ENCODE peak calls at places on chromosome X, in five cellular contexts. Z is retinal pigment epithelial cell, X is WERI-Rb-1, Y is AG04450, O is tibial nerve. T is an unnamed sample.

GRCh38 chrX:100410083-100410590 is at the start of gene PCDH19:
- DNase-seq in Z (peak), X (no peak), O (peak), Y (no peak), T (peak)

GRCh38 chrX:1466971-1467561 is 14.4 kb upstream of the ASMTL start:
- DNase-seq in Y (no peak), X (no peak), Z (no peak), O (no peak), T (no peak)

GRCh38 chrX:113580486-113580885 is 739.9 kb upstream of the AMOT start:
- DNase-seq in O (no peak), X (no peak), Y (no peak), Z (no peak), T (no peak)

GRCh38 chrX:130055103-130055502 is 55.2 kb downstream of the ELF4 start:
- DNase-seq in Z (no peak), O (no peak), X (no peak), Y (no peak), T (no peak)

GRCh38 chrX:127879585-127879984 is 172.6 kb downstream of the ACTRT1 start:
- DNase-seq in O (no peak), X (no peak), Y (no peak), Z (no peak), T (no peak)

GRCh38 chrX:10109695-10110094 is 47.1 kb upstream of the CLCN4 start:
- DNase-seq in X (no peak), Y (no peak), Z (no peak), O (no peak), T (no peak)

GRCh38 chrX:57353472-57354132 is 67.1 kb downstream of the FAAH2 start:
- DNase-seq in X (no peak), Z (no peak), O (no peak), Y (no peak), T (no peak)

GRCh38 chrX:69300323-69300722 is 135.1 kb upstream of the PJA1 start:
- DNase-seq in X (no peak), O (no peak), Z (no peak), Y (no peak), T (no peak)

GRCh38 chrX:123422875-123423274 is 238.8 kb downstream of the GRIA3 start:
- DNase-seq in Y (no peak), X (peak), Z (no peak), O (peak), T (peak)

GRCh38 chrX:139831689-139832456 is 101.0 kb downstream of the ATP11C start:
- DNase-seq in O (peak), Z (peak), Y (peak), X (no peak), T (no peak)

GRCh38 chrX:33207056-33207455 is 4.3 kb downstream of the DMD start:
- DNase-seq in Z (no peak), O (no peak), X (no peak), Y (no peak), T (no peak)

GRCh38 chrX:129647588-129648410 is 7.0 kb downstream of the APLN start:
- DNase-seq in X (no peak), Z (no peak), O (no peak), Y (no peak), T (no peak)

DNA sequence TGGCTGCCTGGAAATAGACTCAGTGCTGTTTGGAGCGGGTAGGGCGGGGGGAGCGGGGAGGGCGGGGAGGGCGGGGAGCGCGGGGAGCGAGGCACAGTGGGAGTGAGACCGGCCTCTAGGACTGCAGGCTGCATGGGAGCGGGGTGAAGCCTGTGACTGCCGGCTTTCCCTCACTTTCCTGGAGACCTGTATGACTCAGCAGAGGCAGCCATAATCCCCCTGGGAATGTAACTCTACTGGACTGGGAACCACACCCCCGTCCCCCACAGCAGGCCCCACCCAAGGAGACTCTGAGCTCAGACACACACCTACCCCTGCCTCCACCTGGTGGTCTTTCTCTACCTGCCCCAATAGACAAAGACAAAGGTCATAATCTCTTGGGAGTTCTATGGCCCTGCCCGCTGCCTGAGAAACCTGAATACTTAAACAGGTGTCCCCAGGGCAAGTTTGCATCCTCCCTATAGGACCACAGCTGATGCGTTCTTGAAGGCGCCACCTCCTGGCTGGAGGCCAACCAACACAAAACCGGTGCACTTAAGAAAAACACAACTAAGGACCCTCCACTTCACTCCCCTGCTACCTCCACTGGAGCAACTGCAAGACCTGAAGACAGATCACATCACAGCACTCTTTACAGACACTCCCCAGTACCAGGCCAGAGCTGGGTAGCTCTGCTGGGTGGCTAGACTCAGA is 18.0 kb downstream of the HDAC8 start:
- DNase-seq in O (no peak), X (peak), Y (no peak), Z (peak), T (peak)
- TF ChIP-seq CTCF in O (no peak), X (peak), Y (no peak), Z (no peak), T (peak)

GRCh38 chrX:31547416-31547815 is 475.6 kb upstream of the FTHL17 start:
- DNase-seq in Z (no peak), O (no peak), X (no peak), Y (no peak), T (no peak)

GRCh38 chrX:31545726-31546125 is 473.9 kb upstream of the FTHL17 start:
- DNase-seq in X (no peak), Y (no peak), Z (no peak), O (no peak), T (no peak)

GRCh38 chrX:31550169-31550568 is 478.3 kb upstream of the FTHL17 start:
- DNase-seq in Y (no peak), O (no peak), X (no peak), Z (no peak), T (no peak)

GRCh38 chrX:31546130-31546529 is 474.3 kb upstream of the FTHL17 start:
- DNase-seq in Z (peak), Y (peak), O (no peak), X (no peak), T (no peak)

GRCh38 chrX:31547816-31548215 is 476.0 kb upstream of the FTHL17 start:
- DNase-seq in O (no peak), Z (no peak), Y (no peak), X (no peak), T (no peak)
- TF ChIP-seq CTCF in O (no peak), Z (no peak), Y (no peak), X (no peak), T (no peak)

GRCh38 chrX:53831662-53832635 is 145.4 kb upstream of the HUWE1 start:
- DNase-seq in O (peak), X (peak), Y (no peak), Z (peak), T (peak)
- TF ChIP-seq CTCF in O (no peak), X (peak), Y (peak), Z (peak), T (peak)

DNA sequence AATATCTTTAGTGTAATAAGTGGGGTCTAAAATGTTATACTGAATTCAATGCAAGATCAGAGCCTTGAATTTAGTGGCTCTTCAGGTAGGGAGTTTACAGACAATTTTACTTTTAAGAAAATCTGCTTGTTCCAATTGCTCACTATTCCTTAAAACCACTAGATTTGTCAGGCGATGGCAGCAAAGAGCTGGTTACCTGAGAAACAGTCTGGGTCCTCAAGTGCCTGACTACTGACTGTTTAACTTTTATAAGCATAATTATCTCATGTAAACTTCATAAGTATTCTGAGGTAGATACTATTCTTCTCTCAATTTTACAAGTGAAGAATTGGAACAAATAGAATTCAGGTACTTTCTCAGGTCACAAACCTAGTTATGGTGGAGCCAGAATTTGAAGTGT is 84.3 kb downstream of the RRAGB start:
- DNase-seq in Y (no peak), O (no peak), X (no peak), Z (no peak), T (no peak)
- TF ChIP-seq CTCF in Y (no peak), O (no peak), X (no peak), Z (no peak), T (no peak)

DNA sequence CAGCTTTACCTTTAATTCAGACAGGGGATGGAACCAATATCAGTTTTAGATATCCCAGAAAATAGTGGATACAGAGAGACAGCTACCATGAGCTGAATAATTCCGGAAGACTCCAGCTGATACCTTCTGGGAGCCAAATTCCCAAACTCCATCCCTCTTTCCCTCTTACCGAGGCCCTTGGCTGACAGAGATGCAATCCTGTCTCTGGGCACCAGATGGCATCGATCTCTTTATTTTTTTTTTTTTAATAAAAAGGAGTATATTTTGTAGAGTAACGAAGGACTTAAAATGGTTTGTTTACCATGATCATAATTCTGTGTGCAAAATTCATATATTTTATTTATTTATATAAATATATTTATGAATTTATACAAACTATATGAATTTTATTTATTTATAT is 31.0 kb downstream of the RAB40A start:
- DNase-seq in O (no peak), Y (no peak), X (no peak), Z (no peak), T (no peak)
- TF ChIP-seq CTCF in O (peak), Y (peak), X (peak), Z (peak), T (peak)

DNA sequence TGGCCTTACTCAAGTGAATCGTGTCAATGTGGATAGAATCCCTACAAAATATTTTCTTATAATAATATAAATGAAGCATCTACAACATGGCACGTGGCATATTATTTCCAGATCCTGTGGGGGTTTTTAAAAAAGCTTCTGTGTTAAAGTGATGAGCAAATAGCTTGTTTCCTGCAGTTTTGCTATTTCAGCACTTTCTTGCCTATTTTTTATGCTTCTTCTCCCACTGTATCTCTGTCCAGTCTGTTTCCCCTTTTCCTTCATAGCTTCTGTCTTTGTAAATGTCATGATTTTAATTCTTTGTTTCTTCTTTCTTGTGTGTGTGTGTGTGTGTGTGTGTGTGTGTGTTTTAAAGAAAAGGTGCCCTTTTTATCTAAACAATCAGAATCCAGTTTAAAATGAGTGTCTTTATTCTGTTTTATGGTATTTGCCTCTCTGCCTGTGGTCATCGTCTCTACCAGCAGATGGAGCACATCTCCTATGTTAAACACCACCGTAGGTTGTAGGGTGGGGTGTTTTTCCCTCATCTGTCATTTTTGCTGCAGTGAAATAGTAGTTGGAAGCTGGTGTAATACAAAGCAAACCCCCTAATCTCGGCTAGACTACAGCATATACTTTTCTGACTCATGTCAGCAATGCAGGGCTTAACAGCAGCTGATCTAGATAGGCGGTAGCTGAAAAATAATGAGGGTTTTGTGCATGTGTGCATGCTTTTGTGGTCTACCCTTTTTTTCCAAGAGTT is 33.1 kb downstream of the FTHL17 start:
- DNase-seq in Y (peak), O (peak), X (peak), Z (peak), T (peak)
- TF ChIP-seq CTCF in Y (peak), O (peak), X (peak), Z (peak), T (peak)

GRCh38 chrX:37943554-37943953 is 62.8 kb upstream of the SYTL5 start:
- DNase-seq in Z (no peak), X (no peak), O (no peak), Y (no peak), T (no peak)
- TF ChIP-seq CTCF in Z (no peak), X (no peak), O (no peak), Y (no peak), T (no peak)

DNA sequence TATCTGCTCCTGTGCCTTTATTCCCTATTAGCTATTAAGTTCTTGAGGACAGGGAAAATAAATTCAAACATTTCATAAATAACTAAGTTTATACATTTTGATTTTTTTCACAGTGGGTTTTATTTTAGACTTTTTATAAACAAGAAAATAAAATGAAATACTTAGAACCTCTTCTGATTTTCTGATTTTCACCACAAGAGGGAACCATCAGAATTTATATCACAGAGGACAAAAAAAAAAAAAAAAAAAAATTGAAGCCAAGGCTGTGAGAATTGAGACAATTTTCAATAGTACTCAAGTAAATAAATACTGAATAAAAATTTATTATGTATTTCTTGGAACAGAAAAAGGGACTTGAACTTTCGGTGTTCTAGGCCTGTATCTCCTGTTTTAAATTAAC is 288.1 kb downstream of the SH3BGRL start:
- DNase-seq in Y (no peak), Z (no peak), O (no peak), X (no peak), T (no peak)
- TF ChIP-seq CTCF in Y (no peak), Z (no peak), O (peak), X (no peak), T (peak)